ENCODE peak calls at places on chromosome 22, in four cellular contexts. A, T, C and G are unnamed samples.

GRCh38 chr22:46075764-46076531 is 74.4 kb upstream of the PPARA start:
- DNase-seq in A (peak), T (no peak), C (no peak), G (no peak)

GRCh38 chr22:36386900-36387663 is 685 bp downstream of the MYH9 start:
- DNase-seq in A (peak), T (no peak), C (no peak), G (peak)

GRCh38 chr22:38788417-38788816 is 5.5 kb downstream of the DNAL4 start:
- DNase-seq in A (peak), T (peak), C (no peak), G (no peak)

GRCh38 chr22:31148953-31149627 is 8.8 kb upstream of the PLA2G3 start:
- DNase-seq in A (peak), T (peak), C (no peak), G (peak)

GRCh38 chr22:47850644-47851151 is 1088.2 kb downstream of the TBC1D22A start:
- DNase-seq in A (no peak), T (peak), C (no peak), G (no peak)

GRCh38 chr22:25911243-25911972 is 169.4 kb downstream of the MYO18B start:
- DNase-seq in A (no peak), T (no peak), C (no peak), G (no peak)

GRCh38 chr22:23984430-23984829 is 4.5 kb downstream of the GSTT2 start:
- DNase-seq in A (no peak), T (peak), C (no peak), G (peak)

GRCh38 chr22:49736538-49736937 is 91.1 kb downstream of the BRD1 start:
- DNase-seq in A (no peak), T (no peak), C (no peak), G (no peak)

GRCh38 chr22:17087176-17088131 is 2.7 kb downstream of the IL17RA start:
- DNase-seq in A (no peak), T (peak), C (peak), G (peak)